ENCODE peak calls at places on chromosomes 2 and 18, in five cellular contexts. A, U, W, D and Y are unnamed samples.

GRCh38 chr18:33022370-33022769 is 249.5 kb upstream of the KLHL14 start:
- DNase-seq in A (no peak), U (no peak), W (no peak), D (no peak), Y (peak)

GRCh38 chr2:120443946-120444345 is 98.0 kb downstream of the INHBB start:
- DNase-seq in A (no peak), U (no peak), W (no peak), D (no peak), Y (no peak)

GRCh38 chr2:219099319-219099718 is 38.6 kb upstream of the IHH start:
- DNase-seq in A (no peak), U (no peak), W (no peak), D (peak), Y (no peak)

GRCh38 chr2:174332607-174333001 is 2.1 kb upstream of the SP9 start:
- DNase-seq in A (no peak), U (no peak), W (no peak), D (no peak), Y (no peak)

GRCh38 chr18:79515944-79516351 is 120.2 kb downstream of the NFATC1 start:
- DNase-seq in A (no peak), U (peak), W (no peak), D (no peak), Y (no peak)

GRCh38 chr2:160970052-160970846 is 190.0 kb upstream of the TANK start:
- DNase-seq in A (peak), U (no peak), W (no peak), D (peak), Y (peak)

GRCh38 chr2:23605236-23605635 is 220.3 kb downstream of the KLHL29 start:
- DNase-seq in A (no peak), U (no peak), W (no peak), D (no peak), Y (no peak)

GRCh38 chr18:7877609-7878008 is 310.5 kb downstream of the PTPRM start:
- DNase-seq in A (no peak), U (no peak), W (no peak), D (no peak), Y (no peak)

GRCh38 chr2:25851740-25852503 is 26.4 kb downstream of the ASXL2 start:
- DNase-seq in A (peak), U (no peak), W (no peak), D (peak), Y (peak)

GRCh38 chr18:56711706-56712445 is 60.7 kb downstream of the WDR7 start:
- DNase-seq in A (no peak), U (no peak), W (no peak), D (no peak), Y (no peak)

GRCh38 chr18:75810481-75810880 is 383.0 kb upstream of the SMIM21 start:
- DNase-seq in A (no peak), U (no peak), W (no peak), D (no peak), Y (no peak)

GRCh38 chr2:70919672-70920366 is 15.9 kb upstream of the ATP6V1B1 start:
- DNase-seq in A (peak), U (peak), W (peak), D (peak), Y (peak)

GRCh38 chr2:238784671-238785527 is 63.0 kb upstream of the TWIST2 start:
- DNase-seq in A (peak), U (peak), W (peak), D (peak), Y (peak)

GRCh38 chr2:121955313-121956211 is 200.1 kb downstream of the TSN start:
- DNase-seq in A (no peak), U (no peak), W (no peak), D (no peak), Y (no peak)

GRCh38 chr18:31741096-31741735 is 19.5 kb downstream of the SLC25A52 start:
- DNase-seq in A (peak), U (no peak), W (no peak), D (peak), Y (peak)

GRCh38 chr18:71529708-71530303 is 1014.3 kb downstream of the CBLN2 start:
- DNase-seq in A (peak), U (no peak), W (no peak), D (no peak), Y (no peak)